ENCODE peak calls at places on chromosome 18, in five cellular contexts. S is A549; P is fibroblast of mammary gland; R is CD8-positive, alpha-beta T cell; Q is WERI-Rb-1. H is an unnamed sample.

GRCh38 chr18:29123706-29124530 is 947.0 kb upstream of the CDH2 start:
- DNase-seq in Q (no peak), P (peak), R (no peak), S (no peak), H (no peak)

GRCh38 chr18:26547302-26548143 is 830 bp downstream of the KCTD1 start:
- DNase-seq in P (peak), S (peak), Q (no peak), R (peak), H (peak)

GRCh38 chr18:41436772-41437171 is 518.3 kb upstream of the PIK3C3 start:
- DNase-seq in P (no peak), S (no peak), Q (no peak), R (no peak), H (no peak)

GRCh38 chr18:11119962-11120361 is 29.4 kb downstream of the PIEZO2 start:
- DNase-seq in S (peak), P (no peak), Q (no peak), R (no peak), H (peak)

GRCh38 chr18:5091741-5092140 is 105.3 kb downstream of the AKAIN1 start:
- DNase-seq in R (no peak), S (no peak), Q (no peak), P (no peak), H (no peak)

GRCh38 chr18:35438480-35439234 is 59.1 kb downstream of the INO80C start:
- DNase-seq in P (peak), Q (no peak), R (no peak), S (no peak), H (no peak)

GRCh38 chr18:10705786-10706185 is 180.0 kb downstream of the NAPG start:
- DNase-seq in R (no peak), Q (no peak), S (no peak), P (no peak), H (no peak)

GRCh38 chr18:37671530-37671929 is 105.9 kb upstream of the CELF4 start:
- DNase-seq in P (no peak), S (no peak), Q (no peak), R (no peak), H (no peak)

GRCh38 chr18:35775887-35776286 is 194.3 kb downstream of the GALNT1 start:
- DNase-seq in R (no peak), S (no peak), P (peak), Q (no peak), H (no peak)

GRCh38 chr18:21997207-21998143 is 171.9 kb upstream of the GATA6 start:
- DNase-seq in P (peak), Q (no peak), S (peak), R (no peak), H (peak)

GRCh38 chr18:33839452-33840225 is 261.6 kb downstream of the ASXL3 start:
- DNase-seq in P (peak), Q (peak), R (no peak), S (peak), H (peak)

GRCh38 chr18:47557160-47557559 is 305.7 kb upstream of the SKOR2 start:
- DNase-seq in S (no peak), P (no peak), R (no peak), Q (peak), H (no peak)

GRCh38 chr18:23069481-23069880 is 65.8 kb upstream of the CABLES1 start:
- DNase-seq in R (peak), P (no peak), Q (no peak), S (no peak), H (no peak)

GRCh38 chr18:7330041-7330440 is 99.2 kb downstream of the LRRC30 start:
- DNase-seq in Q (no peak), S (no peak), R (no peak), P (no peak), H (no peak)

GRCh38 chr18:48662021-48662661 is 123.3 kb downstream of the CTIF start:
- DNase-seq in S (peak), P (peak), Q (no peak), R (no peak), H (peak)

GRCh38 chr18:10166164-10166807 is 252.5 kb downstream of the VAPA start:
- DNase-seq in R (no peak), Q (no peak), P (no peak), S (no peak), H (no peak)

GRCh38 chr18:28086530-28087172 is 90.3 kb downstream of the CDH2 start:
- DNase-seq in Q (no peak), R (no peak), S (no peak), P (peak), H (peak)

GRCh38 chr18:11153096-11153495 is 3.7 kb upstream of the PIEZO2 start:
- DNase-seq in Q (no peak), S (no peak), P (no peak), R (no peak), H (no peak)

GRCh38 chr18:7760967-7761946 is 194.1 kb downstream of the PTPRM start:
- DNase-seq in P (no peak), Q (no peak), S (peak), R (no peak), H (no peak)

GRCh38 chr18:13710460-13710859 is 15.9 kb downstream of the FAM210A start:
- DNase-seq in R (no peak), P (peak), Q (no peak), S (peak), H (peak)

GRCh38 chr18:35406666-35407065 is 29.5 kb upstream of the ZNF396 start:
- DNase-seq in R (no peak), S (no peak), P (no peak), Q (no peak), H (no peak)

GRCh38 chr18:35490894-35491688 is 6.7 kb downstream of the INO80C start:
- DNase-seq in Q (no peak), R (no peak), S (no peak), P (no peak), H (no peak)

GRCh38 chr18:61954347-61954746 is 61.5 kb upstream of the RNF152 start:
- DNase-seq in P (no peak), R (no peak), Q (no peak), S (no peak), H (no peak)

GRCh38 chr18:36247036-36247435 is 50.5 kb upstream of the FHOD3 start:
- DNase-seq in P (no peak), Q (no peak), R (no peak), S (no peak), H (no peak)

GRCh38 chr18:10060469-10060782 is 146.6 kb downstream of the VAPA start:
- DNase-seq in P (no peak), R (no peak), S (no peak), Q (peak), H (no peak)

GRCh38 chr18:26532367-26533340 is 15.7 kb downstream of the KCTD1 start:
- DNase-seq in R (no peak), S (no peak), Q (no peak), P (peak), H (peak)

GRCh38 chr18:60895181-60895580 is 438.0 kb upstream of the CDH20 start:
- DNase-seq in S (no peak), Q (no peak), R (no peak), P (peak), H (no peak)

GRCh38 chr18:28019425-28020108 is 157.4 kb downstream of the CDH2 start:
- DNase-seq in S (no peak), Q (no peak), R (no peak), P (no peak), H (no peak)

GRCh38 chr18:62264984-62265383 is 60.1 kb upstream of the TNFRSF11A start:
- DNase-seq in R (no peak), S (no peak), Q (no peak), P (no peak), H (no peak)

GRCh38 chr18:70295192-70295522 is 6.3 kb downstream of the SOCS6 start:
- DNase-seq in S (no peak), R (no peak), P (no peak), Q (no peak), H (no peak)

GRCh38 chr18:70296289-70296688 is 7.4 kb downstream of the SOCS6 start:
- DNase-seq in P (no peak), R (no peak), S (peak), Q (no peak), H (no peak)

GRCh38 chr18:70294471-70295191 is 5.8 kb downstream of the SOCS6 start:
- DNase-seq in P (no peak), R (no peak), Q (peak), S (no peak), H (no peak)

GRCh38 chr18:70295633-70296188 is 6.9 kb downstream of the SOCS6 start:
- DNase-seq in P (peak), Q (no peak), R (no peak), S (peak), H (peak)

DNA sequence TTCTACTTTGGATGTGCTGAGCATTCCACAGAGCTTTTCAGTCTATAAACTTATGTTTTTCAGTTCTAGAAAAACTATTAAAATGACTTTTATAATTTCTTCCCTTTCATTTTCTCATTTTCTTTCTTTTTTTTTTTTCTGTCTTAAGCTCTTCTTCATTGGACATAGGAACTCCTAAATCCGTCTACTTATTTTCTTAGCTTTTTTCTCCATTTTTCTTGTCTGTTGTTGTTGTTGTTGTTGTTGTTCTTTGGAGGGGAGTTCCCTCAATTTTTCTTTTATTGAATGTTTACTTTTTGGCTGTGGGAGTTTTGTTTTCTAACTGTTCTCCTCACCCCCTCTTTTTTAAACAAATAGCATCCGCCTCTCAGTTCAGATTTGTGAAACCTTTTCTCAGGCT is 7.9 kb downstream of the SOCS6 start:
- DNase-seq in S (no peak), R (no peak), Q (no peak), P (no peak), H (no peak)
- H3K4me3 ChIP-seq in S (peak), R (no peak), Q (no peak), P (no peak), H (no peak)

DNA sequence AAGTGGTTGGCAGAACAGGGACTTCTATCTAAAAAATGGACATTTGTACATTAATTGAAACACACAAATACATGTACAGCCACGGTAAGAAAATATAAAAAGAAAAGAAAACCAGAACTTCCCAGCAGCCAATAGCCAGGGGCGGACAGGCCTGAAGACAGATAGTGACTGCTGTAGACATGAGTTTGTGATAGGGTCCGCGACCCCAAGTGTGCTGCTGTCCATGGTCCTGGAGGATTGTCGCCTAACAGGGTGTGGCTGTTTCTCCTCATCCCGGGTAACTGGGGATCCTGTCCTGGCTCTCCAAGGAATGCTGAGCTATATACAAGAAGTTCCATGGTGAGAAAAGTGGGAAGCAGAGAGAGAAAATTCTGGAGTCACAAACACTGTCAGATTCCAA is 266.6 kb upstream of the SALL3 start:
- DNase-seq in Q (no peak), S (no peak), R (no peak), P (no peak), H (no peak)
- TF ChIP-seq CTCF in Q (no peak), S (no peak), R (no peak), P (no peak), H (no peak)

GRCh38 chr18:79396431-79397287 is 929 bp downstream of the NFATC1 start:
- DNase-seq in R (peak), Q (peak), S (peak), P (peak), H (peak)

GRCh38 chr18:79395761-79396404 is at the start of gene NFATC1:
- DNase-seq in S (peak), Q (peak), R (peak), P (peak), H (peak)

GRCh38 chr18:79394438-79395307 is 1.1 kb upstream of the NFATC1 start:
- DNase-seq in P (peak), Q (peak), S (peak), R (peak), H (peak)

GRCh38 chr18:79393626-79394401 is 1.9 kb upstream of the NFATC1 start:
- DNase-seq in P (peak), S (peak), R (peak), Q (peak), H (peak)

DNA sequence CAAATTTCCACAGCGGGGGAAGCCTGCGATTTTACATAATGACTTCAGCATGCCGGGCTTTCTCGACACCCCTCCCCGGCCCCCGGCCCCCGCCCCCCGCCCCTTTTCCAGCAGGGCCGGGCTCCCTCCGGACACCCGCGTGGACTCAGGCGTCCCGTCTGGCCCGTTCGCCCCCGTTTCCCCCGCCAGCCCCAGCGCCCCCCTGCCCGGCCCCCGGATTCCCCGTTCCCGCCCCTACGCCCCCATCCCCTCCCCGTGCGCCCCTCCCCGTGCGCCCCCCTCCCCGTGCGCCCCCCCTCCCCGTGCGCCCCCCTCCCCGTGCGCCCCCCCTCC is 456 bp upstream of the NFATC1 start:
- DNase-seq in Q (no peak), R (no peak), S (no peak), P (no peak), H (no peak)
- H3K4me3 ChIP-seq in Q (peak), R (no peak), S (peak), P (no peak), H (peak)

DNA sequence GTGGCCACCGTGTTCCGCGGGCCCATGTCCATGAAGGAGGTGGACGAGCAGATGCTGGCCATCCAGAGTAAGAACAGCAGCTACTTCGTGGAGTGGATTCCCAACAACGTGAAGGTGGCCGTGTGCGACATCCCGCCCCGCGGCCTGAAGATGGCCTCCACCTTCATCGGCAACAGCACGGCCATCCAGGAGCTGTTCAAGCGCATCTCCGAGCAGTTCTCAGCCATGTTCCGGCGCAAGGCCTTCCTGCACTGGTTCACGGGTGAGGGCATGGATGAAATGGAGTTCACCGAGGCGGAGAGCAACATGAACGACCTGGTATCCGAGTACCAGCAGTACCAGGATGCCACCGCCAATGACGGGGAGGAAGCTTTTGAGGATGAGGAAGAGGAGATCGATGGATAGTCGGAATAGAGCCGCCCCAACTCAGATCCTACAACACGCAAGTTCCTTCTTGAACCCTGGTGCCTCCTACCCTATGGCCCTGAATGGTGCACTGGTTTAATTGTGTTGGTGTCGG is 17.7 kb downstream of the TUBB6 start:
- DNase-seq in S (no peak), Q (no peak), P (no peak), R (no peak), H (no peak)
- TF ChIP-seq CTCF in S (no peak), Q (no peak), P (no peak), R (no peak), H (no peak)